ENCODE peak calls at places on chromosome 2, in seven cellular contexts. H, V, O, J, R, Q and C are unnamed samples.

GRCh38 chr2:70086278-70086837 is 919 bp upstream of the PCBP1 start:
- DNase-seq in R (peak; percentile 93), V (peak; percentile 62), J (peak; percentile 93), Q (peak; percentile 85), H (peak; percentile 85), O (peak; percentile 96), C (peak; percentile 89)

GRCh38 chr2:157359628-157360027 is 34.0 kb upstream of the ERMN start:
- DNase-seq in J (no peak), O (no peak), H (no peak), V (no peak), Q (no peak), R (no peak), C (no peak)

GRCh38 chr2:105393373-105394055 is 5.3 kb downstream of the FHL2 start:
- DNase-seq in O (no peak), V (no peak), H (no peak), J (peak; percentile 71), R (peak; percentile 73), Q (no peak), C (peak; percentile 84)

GRCh38 chr2:26169226-26169625 is 3.7 kb upstream of the GAREM2 start:
- DNase-seq in H (no peak), Q (no peak), V (no peak), O (no peak), R (no peak), J (no peak), C (no peak)

GRCh38 chr2:96890252-96890651 is 20.4 kb upstream of the SEMA4C start:
- DNase-seq in O (no peak), J (no peak), R (no peak), V (no peak), Q (no peak), H (no peak), C (no peak)

GRCh38 chr2:12044857-12045256 is 298.4 kb downstream of the LPIN1 start:
- DNase-seq in Q (no peak), J (no peak), H (no peak), R (no peak), V (no peak), O (no peak), C (no peak)

GRCh38 chr2:100106460-100106859 is 35.9 kb downstream of the AFF3 start:
- DNase-seq in Q (no peak), O (no peak), V (peak; percentile 37), H (no peak), R (no peak), J (peak; percentile 29), C (no peak)

GRCh38 chr2:144409241-144409640 is 110.7 kb downstream of the ZEB2 start:
- DNase-seq in H (no peak), R (no peak), J (no peak), O (no peak), V (no peak), Q (no peak), C (peak; percentile 61)

GRCh38 chr2:68594674-68595492 is 48.5 kb upstream of the PROKR1 start:
- DNase-seq in Q (peak; percentile 63), R (peak; percentile 57), H (peak; percentile 25), J (peak; percentile 54), O (peak; percentile 70), V (peak; percentile 38), C (peak; percentile 70)

GRCh38 chr2:36963106-36963505 is 3.2 kb downstream of the STRN start:
- DNase-seq in R (no peak), V (peak; percentile 50), O (no peak), J (no peak), H (peak; percentile 26), Q (no peak), C (no peak)

GRCh38 chr2:233267516-233268245 is 16.2 kb downstream of the ATG16L1 start:
- DNase-seq in Q (peak; percentile 92), H (no peak), O (no peak), R (no peak), J (no peak), V (no peak), C (no peak)

GRCh38 chr2:133331437-133331836 is 236.8 kb downstream of the NCKAP5 start:
- DNase-seq in J (no peak), H (no peak), R (no peak), V (no peak), O (no peak), Q (no peak), C (no peak)

GRCh38 chr2:240731327-240731626 is 39.6 kb downstream of the AQP12A start:
- DNase-seq in V (no peak), O (no peak), Q (no peak), J (no peak), R (peak; percentile 34), H (no peak), C (peak; percentile 52)

GRCh38 chr2:58515827-58516574 is 274.9 kb upstream of the FANCL start:
- DNase-seq in Q (no peak), V (no peak), R (peak; percentile 29), J (peak; percentile 9), H (no peak), O (no peak), C (no peak)

GRCh38 chr2:1584691-1585485 is 159.4 kb downstream of the PXDN start:
- DNase-seq in J (no peak), V (no peak), O (no peak), H (no peak), Q (no peak), R (no peak), C (no peak)

GRCh38 chr2:183219853-183220252 is 95.6 kb downstream of the NUP35 start:
- DNase-seq in O (no peak), V (no peak), H (no peak), R (no peak), J (peak; percentile 31), Q (no peak), C (no peak)

GRCh38 chr2:10787176-10787968 is 25.2 kb downstream of the PDIA6 start:
- DNase-seq in H (no peak), V (peak; percentile 64), J (peak; percentile 9), R (peak; percentile 31), O (peak; percentile 27), Q (peak; percentile 30), C (no peak)

GRCh38 chr2:33535409-33535808 is 59.0 kb downstream of the RASGRP3 start:
- DNase-seq in O (no peak), R (no peak), J (no peak), Q (no peak), V (no peak), H (no peak), C (no peak)

GRCh38 chr2:232418466-232419244 is 12.0 kb downstream of the ALPG start:
- DNase-seq in Q (no peak), V (no peak), R (peak; percentile 62), J (peak; percentile 5), H (peak; percentile 31), O (no peak), C (peak; percentile 60)

GRCh38 chr2:18435425-18436037 is 124.9 kb downstream of the RDH14 start:
- DNase-seq in O (peak; percentile 58), J (peak; percentile 82), Q (peak; percentile 53), H (peak; percentile 31), V (no peak), R (peak; percentile 70), C (peak; percentile 86)

DNA sequence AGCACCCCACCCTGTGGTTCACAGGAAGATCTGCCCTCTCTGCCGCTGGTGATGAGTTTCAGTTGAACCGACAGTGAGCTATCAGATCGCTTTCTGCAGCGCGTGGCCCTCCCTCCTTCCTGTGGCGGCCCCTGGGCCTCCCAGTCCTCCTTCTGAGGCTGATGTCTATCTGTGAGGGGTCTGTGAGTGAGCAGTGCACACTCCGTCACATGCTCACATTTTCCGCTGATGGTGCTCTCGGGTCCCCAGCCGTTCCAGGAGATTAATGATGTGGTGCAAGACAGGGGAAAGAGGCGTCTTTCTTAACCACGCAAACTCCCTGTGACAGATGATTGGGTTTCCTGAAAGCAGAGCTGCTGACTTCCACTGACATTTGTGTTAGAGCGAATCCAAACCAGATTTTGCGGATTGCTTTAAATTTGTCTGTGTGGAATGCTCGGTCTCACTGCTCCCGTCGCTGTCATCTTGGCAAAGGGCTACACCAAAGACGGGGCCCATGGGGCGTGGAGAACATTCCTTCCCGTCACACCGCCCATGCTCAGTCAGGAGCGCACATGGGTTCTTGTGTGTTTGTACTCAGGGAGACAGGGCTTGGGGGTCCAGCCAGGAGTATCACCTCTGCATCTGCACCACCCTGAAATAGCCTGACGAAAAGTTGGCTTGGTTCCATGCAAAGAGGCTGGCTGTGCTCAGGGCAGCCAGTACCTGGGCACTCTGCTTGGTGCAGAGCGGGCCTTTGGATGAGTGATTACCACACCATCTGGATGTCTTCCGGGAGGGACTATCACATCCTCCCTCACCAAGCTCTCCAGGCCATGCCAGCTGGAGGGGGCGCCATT is 154.7 kb upstream of the HS6ST1 start:
- DNase-seq in O (no peak), J (peak; percentile 86), R (peak; percentile 74), H (no peak), Q (no peak), V (peak; percentile 28), C (peak; percentile 59)
- H3K9ac ChIP-seq in O (no peak overlapping the region), J (no peak overlapping the region), R (peak overlapping the region; percentile 19), H (no peak overlapping the region), Q (no peak overlapping the region), V (no peak overlapping the region), C (peak overlapping the region; percentile 52)

GRCh38 chr2:237602409-237602808 is 11.9 kb upstream of the RAB17 start:
- DNase-seq in V (peak; percentile 30), Q (no peak), H (no peak), J (no peak), O (no peak), R (no peak), C (no peak)
- H3K9ac ChIP-seq in V (no peak overlapping the region), Q (no peak overlapping the region), H (no peak overlapping the region), J (no peak overlapping the region), O (no peak overlapping the region), R (no peak overlapping the region), C (no peak overlapping the region)

GRCh38 chr2:161427413-161428239 is 11.5 kb downstream of the TBR1 start:
- DNase-seq in J (peak; percentile 20), H (no peak), O (no peak), R (peak; percentile 17), V (peak; percentile 48), Q (no peak), C (no peak)
- H3K9ac ChIP-seq in J (no peak overlapping the region), H (no peak overlapping the region), O (no peak overlapping the region), R (peak overlapping the region; percentile 8), V (no peak overlapping the region), Q (no peak overlapping the region), C (peak overlapping the region; percentile 4)

DNA sequence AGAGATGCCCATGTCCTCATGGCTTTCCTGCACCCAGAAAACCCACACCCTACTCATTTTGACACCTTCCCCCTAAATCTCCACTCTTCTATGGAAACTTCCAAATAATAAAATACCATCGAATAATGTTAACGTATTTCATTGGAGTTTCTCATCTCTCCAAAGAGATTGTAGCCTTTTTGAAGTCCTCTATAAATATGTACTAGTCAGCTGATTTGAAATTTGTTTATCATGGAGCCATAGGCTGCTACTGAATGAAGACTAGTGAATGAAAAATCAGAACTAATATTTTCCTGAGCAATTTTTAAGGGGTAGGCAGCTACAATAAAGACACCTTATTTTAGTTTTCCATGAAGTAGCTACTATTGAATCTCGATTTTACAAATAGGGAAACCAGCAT is 226.1 kb upstream of the EPAS1 start:
- DNase-seq in V (no peak), H (no peak), O (no peak), J (no peak), R (no peak), Q (no peak), C (no peak)
- H3K9ac ChIP-seq in V (no peak overlapping the region), H (no peak overlapping the region), O (no peak overlapping the region), J (no peak overlapping the region), R (no peak overlapping the region), Q (no peak overlapping the region), C (no peak overlapping the region)

DNA sequence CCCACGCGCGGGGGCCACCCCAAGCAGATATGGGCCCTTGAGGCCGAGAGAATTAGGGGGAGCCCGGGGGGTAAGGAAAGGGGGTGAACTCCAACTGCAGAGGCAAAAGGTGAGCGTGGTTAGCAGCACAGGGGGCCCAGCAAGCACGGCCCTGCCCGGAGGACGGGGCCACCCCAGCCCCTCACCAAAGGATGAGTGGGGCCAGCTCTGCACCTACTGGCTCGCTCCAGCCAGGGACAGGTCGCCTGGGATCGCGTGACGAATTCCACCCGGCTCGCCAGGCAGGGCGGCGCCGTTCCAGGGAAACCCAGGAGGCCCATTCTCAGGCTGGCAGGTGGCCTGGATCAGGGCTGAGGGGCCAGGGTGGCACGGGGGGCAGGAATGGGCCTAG is 38.6 kb downstream of the BIN1 start:
- DNase-seq in R (no peak), H (no peak), J (no peak), O (no peak), Q (no peak), V (no peak), C (no peak)
- H3K9ac ChIP-seq in R (no peak overlapping the region), H (no peak overlapping the region), J (no peak overlapping the region), O (no peak overlapping the region), Q (no peak overlapping the region), V (no peak overlapping the region), C (no peak overlapping the region)